ENCODE peak calls at places on chromosomes 4 and X, in ten cellular contexts. One of them, this sample, is unnamed.

GRCh38 chr4:127604949-127605709 is 27.6 kb upstream of the INTU start:
- DNase-seq in adrenal gland: no peak
- DNase-seq in HFF-Myc: no peak
- DNase-seq in AG04450: no peak
- DNase-seq in right lobe of liver: no peak
- DNase-seq in esophagus squamous epithelium: no peak
- DNase-seq in coronary artery: no peak
- DNase-seq in lower leg skin: no peak
- DNase-seq in fibroblast of lung: peak
- DNase-seq in aorta: no peak
- DNase-seq in this sample: no peak

GRCh38 chrX:153560000-153560399 is 38.9 kb downstream of the CCNQ start:
- DNase-seq in aorta: no peak
- DNase-seq in right lobe of liver: no peak
- DNase-seq in lower leg skin: no peak
- DNase-seq in AG04450: no peak
- DNase-seq in coronary artery: no peak
- DNase-seq in HFF-Myc: no peak
- DNase-seq in fibroblast of lung: peak
- DNase-seq in esophagus squamous epithelium: no peak
- DNase-seq in adrenal gland: no peak
- DNase-seq in this sample: no peak

GRCh38 chr4:98706200-98706813 is 47.9 kb upstream of the TSPAN5 start:
- DNase-seq in right lobe of liver: no peak
- DNase-seq in AG04450: no peak
- DNase-seq in aorta: no peak
- DNase-seq in esophagus squamous epithelium: no peak
- DNase-seq in adrenal gland: no peak
- DNase-seq in lower leg skin: no peak
- DNase-seq in coronary artery: no peak
- DNase-seq in HFF-Myc: no peak
- DNase-seq in fibroblast of lung: no peak
- DNase-seq in this sample: peak

GRCh38 chrX:109847257-109848187 is 114.5 kb upstream of the ACSL4 start:
- DNase-seq in fibroblast of lung: peak
- DNase-seq in aorta: no peak
- DNase-seq in right lobe of liver: no peak
- DNase-seq in coronary artery: no peak
- DNase-seq in HFF-Myc: no peak
- DNase-seq in esophagus squamous epithelium: no peak
- DNase-seq in adrenal gland: no peak
- DNase-seq in lower leg skin: no peak
- DNase-seq in AG04450: peak
- DNase-seq in this sample: no peak

GRCh38 chrX:152600853-152601635 is 36.7 kb upstream of the GABRQ start:
- DNase-seq in coronary artery: no peak
- DNase-seq in fibroblast of lung: no peak
- DNase-seq in AG04450: no peak
- DNase-seq in HFF-Myc: no peak
- DNase-seq in lower leg skin: no peak
- DNase-seq in esophagus squamous epithelium: no peak
- DNase-seq in right lobe of liver: no peak
- DNase-seq in aorta: no peak
- DNase-seq in adrenal gland: no peak
- DNase-seq in this sample: no peak

GRCh38 chr4:128177376-128177959 is 110.1 kb downstream of the PGRMC2 start:
- DNase-seq in coronary artery: no peak
- DNase-seq in aorta: no peak
- DNase-seq in HFF-Myc: no peak
- DNase-seq in right lobe of liver: no peak
- DNase-seq in fibroblast of lung: no peak
- DNase-seq in AG04450: no peak
- DNase-seq in adrenal gland: no peak
- DNase-seq in lower leg skin: no peak
- DNase-seq in esophagus squamous epithelium: no peak
- DNase-seq in this sample: no peak

GRCh38 chr4:122434285-122434684 is 22.2 kb downstream of the IL2 start:
- DNase-seq in right lobe of liver: no peak
- DNase-seq in AG04450: no peak
- DNase-seq in coronary artery: no peak
- DNase-seq in adrenal gland: no peak
- DNase-seq in HFF-Myc: no peak
- DNase-seq in lower leg skin: no peak
- DNase-seq in aorta: no peak
- DNase-seq in fibroblast of lung: no peak
- DNase-seq in esophagus squamous epithelium: no peak
- DNase-seq in this sample: peak

GRCh38 chr4:126898815-126899214 is 733.9 kb upstream of the INTU start:
- DNase-seq in right lobe of liver: no peak
- DNase-seq in fibroblast of lung: no peak
- DNase-seq in esophagus squamous epithelium: no peak
- DNase-seq in aorta: no peak
- DNase-seq in coronary artery: no peak
- DNase-seq in lower leg skin: no peak
- DNase-seq in adrenal gland: no peak
- DNase-seq in AG04450: no peak
- DNase-seq in HFF-Myc: no peak
- DNase-seq in this sample: no peak

GRCh38 chrX:20517565-20517964 is 250.9 kb upstream of the RPS6KA3 start:
- DNase-seq in AG04450: no peak
- DNase-seq in esophagus squamous epithelium: no peak
- DNase-seq in lower leg skin: no peak
- DNase-seq in aorta: no peak
- DNase-seq in fibroblast of lung: peak
- DNase-seq in HFF-Myc: peak
- DNase-seq in right lobe of liver: no peak
- DNase-seq in coronary artery: no peak
- DNase-seq in adrenal gland: no peak
- DNase-seq in this sample: no peak

GRCh38 chr4:87938746-87939145 is 36.8 kb upstream of the SPP1 start:
- DNase-seq in coronary artery: no peak
- DNase-seq in fibroblast of lung: no peak
- DNase-seq in right lobe of liver: no peak
- DNase-seq in adrenal gland: no peak
- DNase-seq in AG04450: no peak
- DNase-seq in lower leg skin: no peak
- DNase-seq in esophagus squamous epithelium: no peak
- DNase-seq in HFF-Myc: no peak
- DNase-seq in aorta: no peak
- DNase-seq in this sample: no peak

GRCh38 chrX:86146102-86146501 is 2.1 kb upstream of the DACH2 start:
- DNase-seq in fibroblast of lung: no peak
- DNase-seq in coronary artery: no peak
- DNase-seq in adrenal gland: no peak
- DNase-seq in lower leg skin: no peak
- DNase-seq in esophagus squamous epithelium: no peak
- DNase-seq in HFF-Myc: no peak
- DNase-seq in right lobe of liver: no peak
- DNase-seq in AG04450: no peak
- DNase-seq in aorta: no peak
- DNase-seq in this sample: no peak

GRCh38 chrX:86148594-86148993 is 343 bp downstream of the DACH2 start:
- DNase-seq in HFF-Myc: no peak
- DNase-seq in esophagus squamous epithelium: no peak
- DNase-seq in AG04450: no peak
- DNase-seq in right lobe of liver: no peak
- DNase-seq in coronary artery: no peak
- DNase-seq in lower leg skin: no peak
- DNase-seq in adrenal gland: no peak
- DNase-seq in aorta: no peak
- DNase-seq in fibroblast of lung: no peak
- DNase-seq in this sample: no peak

GRCh38 chrX:86149089-86149488 is 838 bp downstream of the DACH2 start:
- DNase-seq in lower leg skin: no peak
- DNase-seq in HFF-Myc: no peak
- DNase-seq in aorta: no peak
- DNase-seq in adrenal gland: no peak
- DNase-seq in esophagus squamous epithelium: no peak
- DNase-seq in fibroblast of lung: no peak
- DNase-seq in AG04450: no peak
- DNase-seq in coronary artery: no peak
- DNase-seq in right lobe of liver: no peak
- DNase-seq in this sample: no peak

GRCh38 chrX:86148024-86148511 is at the start of gene DACH2:
- DNase-seq in AG04450: peak
- DNase-seq in right lobe of liver: peak
- DNase-seq in fibroblast of lung: peak
- DNase-seq in esophagus squamous epithelium: no peak
- DNase-seq in adrenal gland: peak
- DNase-seq in lower leg skin: peak
- DNase-seq in HFF-Myc: no peak
- DNase-seq in coronary artery: peak
- DNase-seq in aorta: peak
- DNase-seq in this sample: peak
- H3K4me3 ChIP-seq in AG04450: peak
- H3K4me3 ChIP-seq in right lobe of liver: peak
- H3K4me3 ChIP-seq in fibroblast of lung: peak
- H3K4me3 ChIP-seq in esophagus squamous epithelium: peak
- H3K4me3 ChIP-seq in adrenal gland: no peak
- H3K4me3 ChIP-seq in lower leg skin: peak
- H3K4me3 ChIP-seq in HFF-Myc: no peak
- H3K4me3 ChIP-seq in coronary artery: peak
- H3K4me3 ChIP-seq in aorta: peak
- H3K4me3 ChIP-seq in this sample: peak

GRCh38 chr4:2006956-2007653 is 1.7 kb downstream of the NELFA start:
- DNase-seq in AG04450: no peak
- DNase-seq in HFF-Myc: no peak
- DNase-seq in aorta: no peak
- DNase-seq in right lobe of liver: no peak
- DNase-seq in adrenal gland: peak
- DNase-seq in coronary artery: no peak
- DNase-seq in fibroblast of lung: no peak
- DNase-seq in lower leg skin: no peak
- DNase-seq in esophagus squamous epithelium: no peak
- DNase-seq in this sample: no peak
- H3K4me3 ChIP-seq in AG04450: peak
- H3K4me3 ChIP-seq in HFF-Myc: peak
- H3K4me3 ChIP-seq in aorta: peak
- H3K4me3 ChIP-seq in right lobe of liver: peak
- H3K4me3 ChIP-seq in adrenal gland: no peak
- H3K4me3 ChIP-seq in coronary artery: peak
- H3K4me3 ChIP-seq in fibroblast of lung: peak
- H3K4me3 ChIP-seq in lower leg skin: no peak
- H3K4me3 ChIP-seq in esophagus squamous epithelium: peak
- H3K4me3 ChIP-seq in this sample: peak

DNA sequence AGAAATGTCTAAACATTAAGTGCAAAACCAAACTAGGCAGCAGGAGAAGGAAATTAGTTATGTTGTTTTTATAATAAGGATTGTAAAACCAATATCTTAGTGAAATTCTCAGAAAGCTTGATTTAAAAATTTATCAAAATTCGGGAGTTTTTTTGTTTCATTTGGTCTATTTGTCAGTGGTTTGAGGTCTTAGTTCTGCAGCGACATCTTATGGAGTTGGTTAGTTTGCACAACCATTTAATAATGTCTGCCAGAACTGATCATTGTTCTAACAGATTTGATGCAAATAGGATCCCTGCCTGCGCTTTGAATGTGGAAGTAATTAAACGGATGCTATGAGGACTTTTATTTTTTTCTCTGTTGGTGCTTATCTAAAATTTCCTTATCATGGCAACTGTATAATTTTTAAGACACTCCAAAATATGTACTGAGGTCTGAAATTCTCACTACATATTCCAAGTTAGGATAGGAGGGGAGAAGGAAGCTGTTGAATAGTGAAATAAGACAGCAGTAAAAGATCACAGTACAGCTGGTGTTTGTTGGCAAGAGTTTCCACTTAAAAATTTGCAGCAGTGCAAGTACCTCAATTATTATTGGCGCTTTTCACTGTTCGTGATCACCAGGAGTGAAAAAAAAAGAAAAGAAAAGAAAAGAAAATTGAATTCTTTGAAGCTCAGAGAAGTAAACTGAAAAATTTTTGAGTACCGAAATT is 2521.4 kb downstream of the ARAP2 start:
- DNase-seq in coronary artery: no peak
- DNase-seq in right lobe of liver: no peak
- DNase-seq in adrenal gland: no peak
- DNase-seq in fibroblast of lung: peak
- DNase-seq in aorta: no peak
- DNase-seq in AG04450: no peak
- DNase-seq in lower leg skin: no peak
- DNase-seq in HFF-Myc: no peak
- DNase-seq in esophagus squamous epithelium: no peak
- DNase-seq in this sample: no peak
- H3K4me3 ChIP-seq in coronary artery: peak
- H3K4me3 ChIP-seq in right lobe of liver: no peak
- H3K4me3 ChIP-seq in adrenal gland: no peak
- H3K4me3 ChIP-seq in fibroblast of lung: no peak
- H3K4me3 ChIP-seq in aorta: no peak
- H3K4me3 ChIP-seq in AG04450: no peak
- H3K4me3 ChIP-seq in lower leg skin: no peak
- H3K4me3 ChIP-seq in HFF-Myc: no peak
- H3K4me3 ChIP-seq in esophagus squamous epithelium: no peak
- H3K4me3 ChIP-seq in this sample: no peak

DNA sequence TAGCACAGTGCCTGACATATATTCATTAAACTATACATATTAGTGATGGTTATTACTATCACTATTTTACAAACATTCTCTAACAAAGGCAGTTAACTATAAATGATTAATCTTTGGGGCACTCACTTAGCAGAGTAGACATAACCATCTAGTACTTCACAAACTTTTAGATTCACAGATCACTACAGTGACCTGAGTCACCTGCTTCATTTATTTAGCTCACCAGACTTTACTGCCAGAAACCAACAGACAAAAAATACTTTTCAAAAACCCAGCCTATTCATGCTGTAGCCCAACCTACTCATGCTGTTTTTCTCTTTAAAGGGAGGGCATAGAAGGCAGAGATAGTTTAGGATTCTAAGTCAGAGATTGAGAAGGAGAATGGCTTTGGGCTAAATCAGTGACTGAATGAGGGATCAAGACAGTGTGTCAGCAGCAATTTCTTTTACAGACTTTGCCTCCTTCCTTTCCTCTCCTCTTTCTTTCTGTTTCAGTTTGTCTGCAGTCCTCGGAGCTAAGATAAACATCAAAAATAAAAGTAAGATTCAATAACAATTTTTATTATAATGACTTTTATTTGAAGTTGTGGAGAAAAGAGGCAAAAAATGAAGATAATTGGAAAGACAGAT is 34.7 kb upstream of the PDE5A start:
- DNase-seq in right lobe of liver: no peak
- DNase-seq in adrenal gland: no peak
- DNase-seq in AG04450: no peak
- DNase-seq in aorta: no peak
- DNase-seq in HFF-Myc: no peak
- DNase-seq in fibroblast of lung: no peak
- DNase-seq in lower leg skin: no peak
- DNase-seq in esophagus squamous epithelium: no peak
- DNase-seq in coronary artery: no peak
- DNase-seq in this sample: no peak
- H3K4me3 ChIP-seq in right lobe of liver: no peak
- H3K4me3 ChIP-seq in adrenal gland: no peak
- H3K4me3 ChIP-seq in AG04450: peak
- H3K4me3 ChIP-seq in aorta: peak
- H3K4me3 ChIP-seq in HFF-Myc: no peak
- H3K4me3 ChIP-seq in fibroblast of lung: peak
- H3K4me3 ChIP-seq in lower leg skin: no peak
- H3K4me3 ChIP-seq in esophagus squamous epithelium: no peak
- H3K4me3 ChIP-seq in coronary artery: peak
- H3K4me3 ChIP-seq in this sample: no peak

GRCh38 chr4:73867783-73868182 is 1.4 kb upstream of the CXCL1 start:
- DNase-seq in esophagus squamous epithelium: no peak
- DNase-seq in fibroblast of lung: no peak
- DNase-seq in coronary artery: no peak
- DNase-seq in HFF-Myc: no peak
- DNase-seq in AG04450: no peak
- DNase-seq in aorta: no peak
- DNase-seq in lower leg skin: no peak
- DNase-seq in right lobe of liver: no peak
- DNase-seq in adrenal gland: no peak
- DNase-seq in this sample: no peak
- H3K4me3 ChIP-seq in esophagus squamous epithelium: no peak
- H3K4me3 ChIP-seq in fibroblast of lung: no peak
- H3K4me3 ChIP-seq in coronary artery: no peak
- H3K4me3 ChIP-seq in HFF-Myc: no peak
- H3K4me3 ChIP-seq in AG04450: no peak
- H3K4me3 ChIP-seq in aorta: no peak
- H3K4me3 ChIP-seq in lower leg skin: no peak
- H3K4me3 ChIP-seq in right lobe of liver: no peak
- H3K4me3 ChIP-seq in adrenal gland: no peak
- H3K4me3 ChIP-seq in this sample: no peak